ENCODE peak calls at places on chromosomes 1 and 21, in four cellular contexts. W is GM12878, V is H1, E is K562. U is an unnamed sample.

GRCh38 chr1:67674260-67675011 is 10.6 kb upstream of the GADD45A start:
- DNase-seq in W (no peak), V (no peak), E (no peak), U (no peak)

GRCh38 chr21:16811011-16811410 is 701.8 kb upstream of the CXADR start:
- DNase-seq in W (no peak), V (no peak), E (no peak), U (no peak)

GRCh38 chr1:11281518-11282331 is 8.7 kb downstream of the UBIAD1 start:
- DNase-seq in W (no peak), V (no peak), E (no peak), U (no peak)

GRCh38 chr21:31335957-31336738 is 7.9 kb downstream of the TIAM1 start:
- DNase-seq in W (no peak), V (no peak), E (no peak), U (no peak)

GRCh38 chr1:238951809-238952208 is 434.6 kb upstream of the CHRM3 start:
- DNase-seq in W (no peak), V (no peak), E (no peak), U (no peak)

GRCh38 chr1:11180342-11180744 is 8.8 kb upstream of the ANGPTL7 start:
- DNase-seq in W (no peak), V (no peak), E (no peak), U (no peak)

GRCh38 chr1:110155878-110156522 is 5.7 kb downstream of the SLC6A17 start:
- DNase-seq in W (no peak), V (peak), E (peak), U (peak)

GRCh38 chr1:58251415-58252073 is 295.0 kb downstream of the OMA1 start:
- DNase-seq in W (no peak), V (peak), E (peak), U (peak)

GRCh38 chr1:246748867-246749266 is 24.7 kb downstream of the SCCPDH start:
- DNase-seq in W (no peak), V (no peak), E (peak), U (no peak)

DNA sequence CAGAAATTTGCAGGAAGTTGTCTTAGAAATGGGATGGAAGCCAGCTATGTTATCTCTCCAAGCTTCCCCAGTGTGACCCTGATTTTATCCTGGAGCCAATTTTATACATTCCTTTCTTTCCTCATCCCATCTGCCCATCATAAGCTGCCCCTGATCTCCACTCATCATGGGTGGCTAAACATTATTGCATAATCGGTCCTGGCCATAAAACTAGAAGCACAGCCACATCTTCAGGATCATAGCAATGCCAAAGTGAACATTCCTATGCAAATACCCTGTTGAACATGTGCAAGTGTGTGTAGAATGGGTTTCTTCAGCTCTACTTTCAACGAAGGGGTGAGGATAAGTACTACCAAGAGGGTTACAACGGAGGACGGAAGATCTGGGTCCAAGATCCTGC is 50.6 kb upstream of the COG2 start:
- DNase-seq in W (no peak), V (no peak), E (no peak), U (no peak)
- TF ChIP-seq SIN3A in W (no peak), V (no peak), E (no peak), U (no peak)

GRCh38 chr1:2277741-2278488 is 49.8 kb downstream of the SKI start:
- DNase-seq in W (no peak), V (no peak), E (no peak), U (no peak)
- TF ChIP-seq BRCA1 in W (no peak), V (no peak), E (no peak), U (no peak)

DNA sequence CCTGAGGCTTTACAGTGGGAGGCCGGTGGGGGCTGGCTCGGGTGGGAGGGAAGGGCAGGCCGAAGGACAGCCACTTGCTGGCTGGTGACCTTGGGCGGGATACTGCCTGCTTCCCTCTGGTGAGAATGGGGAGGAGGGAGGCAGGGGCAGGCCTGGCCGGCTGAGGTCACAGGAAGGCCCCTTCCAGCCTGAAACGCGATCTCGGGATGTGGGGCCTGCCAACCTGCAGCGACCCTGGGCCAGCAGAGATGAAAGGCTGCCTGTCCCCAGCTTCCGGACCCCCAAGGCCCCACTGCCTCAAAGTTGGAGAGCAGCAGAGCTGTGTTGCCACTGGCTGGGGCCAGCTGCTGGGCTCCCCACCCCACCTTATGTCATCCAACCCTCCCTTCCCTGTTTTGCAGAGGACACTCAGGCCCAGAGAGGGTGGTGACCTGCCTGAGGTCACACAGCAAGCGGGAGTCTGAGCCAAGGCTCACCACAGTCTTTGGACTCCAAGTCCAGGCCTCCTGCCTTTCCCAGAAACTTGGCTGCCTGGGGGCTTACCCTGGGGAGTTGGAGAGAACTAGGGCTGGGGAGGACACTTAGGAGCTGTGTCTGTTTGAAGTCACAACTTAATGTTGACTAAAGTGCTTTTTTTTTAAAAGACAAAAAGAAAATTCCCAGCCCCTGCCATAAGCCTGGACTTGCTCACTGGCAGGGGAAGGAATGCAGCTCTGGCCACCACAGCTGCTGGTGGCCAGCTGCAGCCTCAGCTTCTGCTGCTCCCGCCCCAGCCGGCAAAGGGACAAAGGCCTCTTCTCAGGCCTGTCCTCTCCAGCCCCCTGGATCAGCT is 14.8 kb upstream of the WASF2 start:
- DNase-seq in W (no peak), V (peak), E (peak), U (peak)
- TF ChIP-seq SIN3A in W (no peak), V (no peak), E (no peak), U (no peak)

DNA sequence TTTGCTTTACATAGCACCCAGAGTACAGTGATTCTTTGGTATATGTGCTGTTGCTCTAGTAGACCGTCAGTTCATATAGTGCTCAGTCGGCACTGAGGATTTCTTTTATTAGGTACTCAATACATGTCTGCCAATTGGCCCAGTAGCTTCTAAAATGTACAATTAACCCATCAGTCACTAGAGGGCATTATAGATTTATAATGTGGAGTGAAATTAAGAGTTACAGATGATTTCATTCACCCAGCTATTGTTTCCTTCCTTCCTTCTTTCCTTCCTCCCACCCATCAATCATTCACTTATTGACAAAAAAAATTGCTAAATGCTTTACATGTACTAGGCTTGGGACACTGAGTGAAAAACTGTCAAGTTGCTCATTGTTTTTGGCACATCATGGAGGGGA is 263.6 kb upstream of the USP24 start:
- DNase-seq in W (no peak), V (no peak), E (no peak), U (peak)
- TF ChIP-seq BRCA1 in W (no peak), V (no peak), E (no peak), U (no peak)

DNA sequence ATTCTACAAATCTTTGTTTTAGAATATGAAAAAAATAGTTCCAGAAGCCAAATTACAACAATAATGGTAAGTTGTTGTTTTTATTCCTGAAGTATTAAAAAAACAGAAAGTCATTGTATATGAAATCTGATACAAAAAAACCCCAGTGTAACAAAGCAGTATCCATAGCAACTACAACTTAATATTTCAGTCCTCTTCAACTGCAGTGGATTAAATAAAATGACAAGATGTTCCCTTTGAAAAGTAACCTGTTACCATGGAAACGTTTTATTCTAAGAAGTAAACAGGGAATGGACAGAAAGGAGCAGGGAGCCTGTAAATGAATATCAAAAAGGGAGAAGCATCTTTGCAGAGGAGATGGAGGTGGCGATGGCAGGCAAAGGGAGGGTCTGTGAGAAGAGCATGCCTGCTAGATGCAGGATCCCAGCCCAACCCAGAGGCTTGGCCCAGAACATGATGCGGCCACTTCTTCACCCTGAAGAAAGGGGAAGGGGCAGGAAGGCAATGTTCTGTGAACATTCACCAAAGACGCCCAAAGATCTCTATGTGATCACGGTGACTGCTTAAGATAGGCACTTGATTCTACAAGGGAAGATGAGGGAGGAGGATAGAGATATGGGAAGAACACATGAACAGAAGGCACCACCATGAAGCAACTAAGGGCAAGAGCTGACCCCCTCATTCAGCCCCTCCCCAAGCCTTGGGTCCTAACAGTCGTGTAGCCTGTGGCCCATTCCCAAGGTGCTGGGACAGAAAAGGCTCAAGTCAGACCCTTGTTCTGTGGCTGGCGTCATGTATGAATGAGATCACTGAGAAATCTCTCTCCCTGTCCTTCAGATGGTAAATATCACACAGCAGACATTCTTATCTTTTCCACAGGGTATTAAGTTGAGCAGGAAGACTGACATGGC is 199.9 kb downstream of the SLC45A1 start:
- DNase-seq in W (no peak), V (no peak), E (peak), U (no peak)
- TF ChIP-seq SIN3A in W (no peak), V (no peak), E (no peak), U (no peak)

GRCh38 chr1:229624906-229625871 is 733 bp downstream of the TAF5L start:
- DNase-seq in W (no peak), V (peak), E (peak), U (peak)
- TF ChIP-seq BRCA1 in W (no peak), V (no peak), E (no peak), U (no peak)

DNA sequence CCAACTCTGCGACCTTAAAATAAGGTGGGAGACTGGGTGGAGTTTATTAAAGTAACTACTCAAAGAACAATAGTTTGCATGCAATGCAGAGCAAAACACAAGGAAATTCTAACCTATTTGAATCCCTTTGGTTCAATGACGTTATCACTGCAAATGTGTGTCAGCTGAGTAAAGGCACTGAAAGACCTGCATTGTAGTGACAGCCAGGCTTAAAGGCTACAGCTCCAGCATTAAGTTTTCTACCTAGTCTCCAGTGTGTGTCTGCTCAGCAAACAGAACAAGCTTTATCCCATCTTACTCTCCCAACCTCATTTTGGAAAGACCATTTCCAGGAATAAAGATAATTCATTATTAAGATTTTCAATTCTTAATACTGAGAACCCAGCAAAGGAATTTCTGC is 14.3 kb downstream of the PTP4A2 start:
- DNase-seq in W (no peak), V (no peak), E (no peak), U (no peak)
- TF ChIP-seq SIN3A in W (no peak), V (no peak), E (no peak), U (no peak)